ENCODE peak calls at places on chromosomes 12 and 14, in nine cellular contexts. One of them, this sample, is unnamed. For H3K4me1, the result is how much of the 10 kb centered on the place peaks cover.

GRCh38 chr12:75205556-75205955 is 4.1 kb downstream of the KCNC2 start:
- DNase-seq in PC-9: no peak
- DNase-seq in heart left ventricle: no peak
- DNase-seq in CD4-positive, CD25-positive, alpha-beta regulatory T cell: no peak
- DNase-seq in testis: no peak
- DNase-seq in OCI-LY7: no peak
- DNase-seq in CD4-positive, alpha-beta memory T cell: no peak
- DNase-seq in suprapubic skin: no peak
- DNase-seq in upper lobe of right lung: no peak
- DNase-seq in this sample: no peak

GRCh38 chr12:119178544-119179334 is at the start of gene HSPB8:
- DNase-seq in heart left ventricle: peak
- DNase-seq in suprapubic skin: peak
- DNase-seq in OCI-LY7: no peak
- DNase-seq in upper lobe of right lung: peak
- DNase-seq in CD4-positive, CD25-positive, alpha-beta regulatory T cell: no peak
- DNase-seq in testis: peak
- DNase-seq in PC-9: peak
- DNase-seq in CD4-positive, alpha-beta memory T cell: no peak
- DNase-seq in this sample: peak

GRCh38 chr14:100239840-100240724 is 1.1 kb downstream of the YY1 start:
- DNase-seq in CD4-positive, alpha-beta memory T cell: peak
- DNase-seq in testis: peak
- DNase-seq in upper lobe of right lung: peak
- DNase-seq in suprapubic skin: peak
- DNase-seq in CD4-positive, CD25-positive, alpha-beta regulatory T cell: peak
- DNase-seq in PC-9: peak
- DNase-seq in heart left ventricle: peak
- DNase-seq in OCI-LY7: peak
- DNase-seq in this sample: peak

GRCh38 chr14:104360522-104360921 is 219.0 kb upstream of the C14orf180 start:
- DNase-seq in suprapubic skin: peak
- DNase-seq in testis: no peak
- DNase-seq in PC-9: no peak
- DNase-seq in heart left ventricle: no peak
- DNase-seq in CD4-positive, CD25-positive, alpha-beta regulatory T cell: no peak
- DNase-seq in CD4-positive, alpha-beta memory T cell: no peak
- DNase-seq in upper lobe of right lung: peak
- DNase-seq in OCI-LY7: no peak
- DNase-seq in this sample: peak

GRCh38 chr12:24991209-24992049 is 42.5 kb upstream of the BCAT1 start:
- DNase-seq in suprapubic skin: no peak
- DNase-seq in OCI-LY7: peak
- DNase-seq in CD4-positive, CD25-positive, alpha-beta regulatory T cell: peak
- DNase-seq in CD4-positive, alpha-beta memory T cell: peak
- DNase-seq in PC-9: peak
- DNase-seq in testis: no peak
- DNase-seq in heart left ventricle: no peak
- DNase-seq in upper lobe of right lung: no peak
- DNase-seq in this sample: no peak

GRCh38 chr14:101102875-101103274 is 199.4 kb upstream of the RTL1 start:
- DNase-seq in heart left ventricle: peak
- DNase-seq in upper lobe of right lung: no peak
- DNase-seq in suprapubic skin: peak
- DNase-seq in CD4-positive, CD25-positive, alpha-beta regulatory T cell: no peak
- DNase-seq in CD4-positive, alpha-beta memory T cell: no peak
- DNase-seq in OCI-LY7: no peak
- DNase-seq in PC-9: no peak
- DNase-seq in testis: peak
- DNase-seq in this sample: peak

GRCh38 chr14:68377459-68377858 is 415.4 kb downstream of the ZFP36L1 start:
- DNase-seq in suprapubic skin: peak
- DNase-seq in heart left ventricle: peak
- DNase-seq in testis: peak
- DNase-seq in OCI-LY7: peak
- DNase-seq in CD4-positive, alpha-beta memory T cell: no peak
- DNase-seq in PC-9: no peak
- DNase-seq in upper lobe of right lung: no peak
- DNase-seq in CD4-positive, CD25-positive, alpha-beta regulatory T cell: peak
- DNase-seq in this sample: no peak

GRCh38 chr12:114799574-114800487 is 115.9 kb upstream of the TBX3 start:
- DNase-seq in heart left ventricle: peak
- DNase-seq in OCI-LY7: no peak
- DNase-seq in upper lobe of right lung: peak
- DNase-seq in CD4-positive, CD25-positive, alpha-beta regulatory T cell: no peak
- DNase-seq in PC-9: no peak
- DNase-seq in testis: peak
- DNase-seq in suprapubic skin: no peak
- DNase-seq in CD4-positive, alpha-beta memory T cell: no peak
- DNase-seq in this sample: no peak

GRCh38 chr12:15244926-15245325 is 23.7 kb upstream of the RERG start:
- DNase-seq in OCI-LY7: no peak
- DNase-seq in PC-9: no peak
- DNase-seq in CD4-positive, CD25-positive, alpha-beta regulatory T cell: no peak
- DNase-seq in testis: no peak
- DNase-seq in suprapubic skin: no peak
- DNase-seq in heart left ventricle: no peak
- DNase-seq in CD4-positive, alpha-beta memory T cell: no peak
- DNase-seq in upper lobe of right lung: no peak
- DNase-seq in this sample: no peak

GRCh38 chr12:45292486-45293195 is 76.7 kb downstream of the ANO6 start:
- DNase-seq in upper lobe of right lung: no peak
- DNase-seq in OCI-LY7: no peak
- DNase-seq in testis: peak
- DNase-seq in PC-9: no peak
- DNase-seq in heart left ventricle: no peak
- DNase-seq in suprapubic skin: no peak
- DNase-seq in CD4-positive, CD25-positive, alpha-beta regulatory T cell: no peak
- DNase-seq in CD4-positive, alpha-beta memory T cell: no peak
- DNase-seq in this sample: no peak

GRCh38 chr12:3173008-3173553 is 95.9 kb downstream of the TSPAN9 start:
- DNase-seq in CD4-positive, alpha-beta memory T cell: no peak
- DNase-seq in heart left ventricle: no peak
- DNase-seq in CD4-positive, CD25-positive, alpha-beta regulatory T cell: no peak
- DNase-seq in upper lobe of right lung: no peak
- DNase-seq in testis: no peak
- DNase-seq in suprapubic skin: no peak
- DNase-seq in PC-9: no peak
- DNase-seq in OCI-LY7: no peak
- DNase-seq in this sample: peak

GRCh38 chr14:102164241-102164641 is 24.5 kb downstream of the WDR20 start:
- DNase-seq in CD4-positive, alpha-beta memory T cell: no peak
- DNase-seq in OCI-LY7: no peak
- DNase-seq in PC-9: no peak
- DNase-seq in heart left ventricle: no peak
- DNase-seq in CD4-positive, CD25-positive, alpha-beta regulatory T cell: no peak
- DNase-seq in testis: no peak
- DNase-seq in suprapubic skin: no peak
- DNase-seq in upper lobe of right lung: no peak
- DNase-seq in this sample: no peak

GRCh38 chr14:102171173-102172020 is 31.7 kb downstream of the WDR20 start:
- DNase-seq in OCI-LY7: no peak
- DNase-seq in heart left ventricle: no peak
- DNase-seq in suprapubic skin: no peak
- DNase-seq in testis: no peak
- DNase-seq in PC-9: no peak
- DNase-seq in upper lobe of right lung: no peak
- DNase-seq in CD4-positive, alpha-beta memory T cell: no peak
- DNase-seq in CD4-positive, CD25-positive, alpha-beta regulatory T cell: no peak
- DNase-seq in this sample: no peak

GRCh38 chr14:102164964-102165363 is 25.3 kb downstream of the WDR20 start:
- DNase-seq in suprapubic skin: no peak
- DNase-seq in PC-9: no peak
- DNase-seq in CD4-positive, CD25-positive, alpha-beta regulatory T cell: no peak
- DNase-seq in testis: no peak
- DNase-seq in OCI-LY7: no peak
- DNase-seq in CD4-positive, alpha-beta memory T cell: no peak
- DNase-seq in upper lobe of right lung: no peak
- DNase-seq in heart left ventricle: no peak
- DNase-seq in this sample: no peak

DNA sequence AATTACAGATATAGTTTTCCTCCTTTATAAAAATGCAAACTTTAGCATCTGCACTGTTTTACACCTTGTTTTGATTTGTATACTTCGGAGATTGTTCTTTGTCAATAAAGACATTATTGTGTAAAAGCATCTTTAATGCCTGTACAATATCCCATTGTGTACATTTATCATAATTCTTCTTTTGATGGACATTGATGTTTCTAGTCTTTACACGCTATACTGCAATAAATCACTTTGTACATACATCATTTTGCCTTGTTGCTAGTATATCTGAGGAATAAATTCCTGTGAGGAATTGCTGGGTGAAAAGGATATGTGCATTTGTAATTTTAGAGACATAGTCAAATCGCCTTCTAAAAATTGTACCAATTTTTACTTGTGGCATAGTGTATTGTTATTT is 30.4 kb downstream of the WDR20 start:
- DNase-seq in suprapubic skin: no peak
- DNase-seq in OCI-LY7: no peak
- DNase-seq in upper lobe of right lung: no peak
- DNase-seq in heart left ventricle: no peak
- DNase-seq in PC-9: no peak
- DNase-seq in CD4-positive, CD25-positive, alpha-beta regulatory T cell: no peak
- DNase-seq in CD4-positive, alpha-beta memory T cell: no peak
- DNase-seq in testis: no peak
- DNase-seq in this sample: no peak
- H3K4me1 ChIP-seq in suprapubic skin: under half
- H3K4me1 ChIP-seq in OCI-LY7: under half
- H3K4me1 ChIP-seq in upper lobe of right lung: under half
- H3K4me1 ChIP-seq in heart left ventricle: under half
- H3K4me1 ChIP-seq in PC-9: under half
- H3K4me1 ChIP-seq in CD4-positive, CD25-positive, alpha-beta regulatory T cell: under half
- H3K4me1 ChIP-seq in CD4-positive, alpha-beta memory T cell: under half
- H3K4me1 ChIP-seq in testis: under half
- H3K4me1 ChIP-seq in this sample: under half

GRCh38 chr12:11824069-11824468 is 174.6 kb downstream of the ETV6 start:
- DNase-seq in PC-9: no peak
- DNase-seq in upper lobe of right lung: no peak
- DNase-seq in testis: peak
- DNase-seq in CD4-positive, alpha-beta memory T cell: no peak
- DNase-seq in suprapubic skin: no peak
- DNase-seq in CD4-positive, CD25-positive, alpha-beta regulatory T cell: no peak
- DNase-seq in heart left ventricle: no peak
- DNase-seq in OCI-LY7: no peak
- DNase-seq in this sample: no peak

GRCh38 chr12:11825278-11825677 is 175.8 kb downstream of the ETV6 start:
- DNase-seq in heart left ventricle: no peak
- DNase-seq in CD4-positive, alpha-beta memory T cell: no peak
- DNase-seq in PC-9: no peak
- DNase-seq in CD4-positive, CD25-positive, alpha-beta regulatory T cell: no peak
- DNase-seq in suprapubic skin: no peak
- DNase-seq in testis: no peak
- DNase-seq in OCI-LY7: peak
- DNase-seq in upper lobe of right lung: no peak
- DNase-seq in this sample: no peak

GRCh38 chr12:11827096-11827841 is 177.8 kb downstream of the ETV6 start:
- DNase-seq in heart left ventricle: no peak
- DNase-seq in PC-9: no peak
- DNase-seq in OCI-LY7: no peak
- DNase-seq in CD4-positive, alpha-beta memory T cell: no peak
- DNase-seq in upper lobe of right lung: no peak
- DNase-seq in CD4-positive, CD25-positive, alpha-beta regulatory T cell: no peak
- DNase-seq in testis: peak
- DNase-seq in suprapubic skin: no peak
- DNase-seq in this sample: peak

GRCh38 chr12:11824736-11825135 is 175.3 kb downstream of the ETV6 start:
- DNase-seq in upper lobe of right lung: no peak
- DNase-seq in suprapubic skin: no peak
- DNase-seq in OCI-LY7: no peak
- DNase-seq in heart left ventricle: no peak
- DNase-seq in CD4-positive, alpha-beta memory T cell: no peak
- DNase-seq in CD4-positive, CD25-positive, alpha-beta regulatory T cell: no peak
- DNase-seq in PC-9: no peak
- DNase-seq in testis: no peak
- DNase-seq in this sample: no peak

DNA sequence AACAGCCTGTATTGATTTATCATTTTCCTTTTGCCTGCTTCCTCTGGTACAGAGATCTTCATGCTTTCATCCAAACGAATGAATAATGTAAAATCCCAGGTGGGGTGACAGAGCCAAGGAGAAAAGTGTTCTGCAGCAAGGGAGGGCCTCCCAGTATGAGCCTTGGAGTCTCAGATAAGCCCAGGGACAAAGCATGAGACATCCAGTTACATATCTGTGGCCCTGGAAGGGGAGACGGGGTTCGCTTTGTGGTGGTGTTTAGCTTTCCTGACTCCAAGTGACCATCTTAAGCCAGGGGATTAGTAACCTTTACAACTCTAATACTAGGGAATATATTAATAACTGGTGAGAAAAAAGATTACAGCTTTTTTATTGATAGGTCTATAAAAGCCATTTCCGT is 177.1 kb downstream of the ETV6 start:
- DNase-seq in CD4-positive, CD25-positive, alpha-beta regulatory T cell: no peak
- DNase-seq in suprapubic skin: no peak
- DNase-seq in CD4-positive, alpha-beta memory T cell: no peak
- DNase-seq in OCI-LY7: no peak
- DNase-seq in heart left ventricle: no peak
- DNase-seq in PC-9: no peak
- DNase-seq in testis: peak
- DNase-seq in upper lobe of right lung: no peak
- DNase-seq in this sample: no peak
- H3K4me1 ChIP-seq in CD4-positive, CD25-positive, alpha-beta regulatory T cell: under half
- H3K4me1 ChIP-seq in suprapubic skin: under half
- H3K4me1 ChIP-seq in CD4-positive, alpha-beta memory T cell: under half
- H3K4me1 ChIP-seq in OCI-LY7: half or more
- H3K4me1 ChIP-seq in heart left ventricle: under half
- H3K4me1 ChIP-seq in PC-9: under half
- H3K4me1 ChIP-seq in testis: half or more
- H3K4me1 ChIP-seq in upper lobe of right lung: half or more
- H3K4me1 ChIP-seq in this sample: under half

GRCh38 chr14:73242274-73242960 is 5.1 kb downstream of the PAPLN start:
- DNase-seq in testis: no peak
- DNase-seq in PC-9: no peak
- DNase-seq in upper lobe of right lung: no peak
- DNase-seq in heart left ventricle: no peak
- DNase-seq in suprapubic skin: no peak
- DNase-seq in CD4-positive, alpha-beta memory T cell: no peak
- DNase-seq in OCI-LY7: no peak
- DNase-seq in CD4-positive, CD25-positive, alpha-beta regulatory T cell: peak
- DNase-seq in this sample: peak
- H3K4me1 ChIP-seq in testis: under half
- H3K4me1 ChIP-seq in PC-9: under half
- H3K4me1 ChIP-seq in upper lobe of right lung: half or more
- H3K4me1 ChIP-seq in heart left ventricle: under half
- H3K4me1 ChIP-seq in suprapubic skin: half or more
- H3K4me1 ChIP-seq in CD4-positive, alpha-beta memory T cell: under half
- H3K4me1 ChIP-seq in OCI-LY7: half or more
- H3K4me1 ChIP-seq in CD4-positive, CD25-positive, alpha-beta regulatory T cell: under half
- H3K4me1 ChIP-seq in this sample: under half

DNA sequence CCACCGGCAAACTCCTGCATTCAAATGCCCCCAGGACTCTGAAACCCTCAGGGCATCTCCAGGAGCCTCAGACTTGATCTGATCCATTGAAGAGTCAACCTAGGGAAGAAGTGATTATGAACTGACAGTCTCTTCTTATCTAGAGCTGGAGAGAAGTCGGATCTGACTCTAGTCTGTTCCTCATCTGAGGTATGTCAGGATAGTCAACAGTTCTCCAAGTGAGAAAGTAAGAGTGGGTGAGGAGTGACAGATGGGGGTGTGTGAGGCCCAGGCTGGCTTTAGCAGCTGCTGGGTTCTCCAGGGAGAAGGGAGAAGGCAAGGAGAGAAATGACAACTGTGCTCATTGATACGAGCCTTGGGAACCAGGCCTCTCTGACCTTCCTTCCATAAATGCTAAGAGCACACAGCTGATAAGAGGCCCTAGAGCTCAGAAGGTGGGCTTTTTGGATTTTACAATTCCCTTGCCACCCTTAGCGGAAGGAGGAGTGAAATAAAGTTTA is 53.3 kb downstream of the IRAK3 start:
- DNase-seq in PC-9: no peak
- DNase-seq in suprapubic skin: no peak
- DNase-seq in heart left ventricle: no peak
- DNase-seq in OCI-LY7: no peak
- DNase-seq in testis: no peak
- DNase-seq in CD4-positive, alpha-beta memory T cell: no peak
- DNase-seq in CD4-positive, CD25-positive, alpha-beta regulatory T cell: no peak
- DNase-seq in upper lobe of right lung: no peak
- DNase-seq in this sample: no peak
- H3K4me1 ChIP-seq in PC-9: under half
- H3K4me1 ChIP-seq in suprapubic skin: under half
- H3K4me1 ChIP-seq in heart left ventricle: under half
- H3K4me1 ChIP-seq in OCI-LY7: under half
- H3K4me1 ChIP-seq in testis: under half
- H3K4me1 ChIP-seq in CD4-positive, alpha-beta memory T cell: under half
- H3K4me1 ChIP-seq in CD4-positive, CD25-positive, alpha-beta regulatory T cell: under half
- H3K4me1 ChIP-seq in upper lobe of right lung: under half
- H3K4me1 ChIP-seq in this sample: under half

This sample was measured in aorta.